ENCODE peak calls at places on chromosomes 7 and 10, in seven cellular contexts. Q is spleen, L is transverse colon, D is HCT116, R is breast epithelium, M is endothelial cell of umbilical vein, G is sigmoid colon. J is an unnamed sample.

GRCh38 chr7:120554960-120555571 is 282.1 kb downstream of the KCND2 start:
- DNase-seq in Q (no peak), L (no peak), D (peak), R (no peak), M (peak), G (no peak), J (no peak)

GRCh38 chr7:79453266-79453557 is 255 bp downstream of the MAGI2 start:
- DNase-seq in Q (no peak), L (no peak), D (no peak), R (no peak), M (no peak), G (no peak), J (no peak)

GRCh38 chr10:115921795-115922194 is 351.2 kb downstream of the GFRA1 start:
- DNase-seq in Q (no peak), L (no peak), D (no peak), R (no peak), M (no peak), G (no peak), J (no peak)

GRCh38 chr7:155369-156000 is 36.9 kb upstream of the FAM20C start:
- DNase-seq in Q (peak), L (no peak), D (no peak), R (no peak), M (no peak), G (no peak), J (no peak)

GRCh38 chr7:7962851-7963250 is 5.7 kb upstream of the GLCCI1 start:
- DNase-seq in Q (no peak), L (no peak), D (no peak), R (no peak), M (no peak), G (no peak), J (no peak)

GRCh38 chr10:60536529-60537114 is 146.9 kb upstream of the ANK3 start:
- DNase-seq in Q (no peak), L (no peak), D (peak), R (no peak), M (no peak), G (no peak), J (no peak)

GRCh38 chr7:28211006-28211405 is 30.4 kb upstream of the JAZF1 start:
- DNase-seq in Q (no peak), L (no peak), D (no peak), R (no peak), M (no peak), G (no peak), J (no peak)

GRCh38 chr10:48400129-48400849 is 93.8 kb downstream of the MAPK8 start:
- DNase-seq in Q (no peak), L (no peak), D (no peak), R (no peak), M (peak), G (no peak), J (no peak)

GRCh38 chr10:70991140-70992124 is 103.1 kb upstream of the PCBD1 start:
- DNase-seq in Q (peak), L (no peak), D (no peak), R (no peak), M (no peak), G (no peak), J (no peak)

GRCh38 chr10:971150-971542 is 17.1 kb upstream of the GTPBP4 start:
- DNase-seq in Q (no peak), L (no peak), D (no peak), R (no peak), M (no peak), G (peak), J (no peak)

GRCh38 chr10:86223256-86223655 is 143.3 kb downstream of the GRID1 start:
- DNase-seq in Q (peak), L (no peak), D (no peak), R (no peak), M (no peak), G (no peak), J (no peak)

GRCh38 chr10:132052124-132052523 is 13.6 kb upstream of the JAKMIP3 start:
- DNase-seq in Q (no peak), L (no peak), D (no peak), R (no peak), M (no peak), G (no peak), J (no peak)

GRCh38 chr10:103645141-103646054 is 151.9 kb downstream of the NEURL1 start:
- DNase-seq in Q (no peak), L (peak), D (no peak), R (no peak), M (peak), G (peak), J (peak)

GRCh38 chr10:4214912-4215311 is 429.9 kb upstream of the KLF6 start:
- DNase-seq in Q (no peak), L (no peak), D (no peak), R (no peak), M (no peak), G (no peak), J (no peak)

GRCh38 chr7:94178247-94178646 is 174.1 kb upstream of the BET1 start:
- DNase-seq in Q (no peak), L (no peak), D (no peak), R (no peak), M (no peak), G (no peak), J (no peak)

GRCh38 chr7:84663224-84663623 is 468.6 kb upstream of the SEMA3A start:
- DNase-seq in Q (no peak), L (no peak), D (no peak), R (no peak), M (no peak), G (no peak), J (no peak)

GRCh38 chr7:24715171-24715570 is 42.1 kb downstream of the GSDME start:
- DNase-seq in Q (peak), L (no peak), D (no peak), R (no peak), M (no peak), G (no peak), J (no peak)

GRCh38 chr7:116988363-116988989 is 35.2 kb downstream of the ST7 start:
- DNase-seq in Q (no peak), L (no peak), D (no peak), R (no peak), M (peak), G (no peak), J (no peak)

GRCh38 chr7:22576941-22577927 is 77.2 kb upstream of the STEAP1B start:
- DNase-seq in Q (no peak), L (no peak), D (no peak), R (peak), M (peak), G (peak), J (peak)

GRCh38 chr7:141976524-141977245 is 3.1 kb upstream of the TAS2R38 start:
- DNase-seq in Q (no peak), L (no peak), D (no peak), R (no peak), M (no peak), G (no peak), J (no peak)

GRCh38 chr7:152312316-152312715 is 123.5 kb downstream of the KMT2C start:
- DNase-seq in Q (no peak), L (no peak), D (no peak), R (no peak), M (no peak), G (no peak), J (no peak)

GRCh38 chr10:58175990-58176910 is 91.4 kb downstream of the IPMK start:
- DNase-seq in Q (no peak), L (no peak), D (no peak), R (no peak), M (peak), G (no peak), J (no peak)

GRCh38 chr7:99362801-99363200 is 11.7 kb upstream of the ARPC1B start:
- DNase-seq in Q (no peak), L (no peak), D (no peak), R (no peak), M (no peak), G (no peak), J (no peak)

GRCh38 chr7:98810166-98810802 is 59.5 kb downstream of the TMEM130 start:
- DNase-seq in Q (no peak), L (no peak), D (no peak), R (no peak), M (no peak), G (no peak), J (no peak)

GRCh38 chr10:78187371-78187770 is 153.7 kb downstream of the RPS24 start:
- DNase-seq in Q (peak), L (no peak), D (no peak), R (no peak), M (no peak), G (no peak), J (no peak)

DNA sequence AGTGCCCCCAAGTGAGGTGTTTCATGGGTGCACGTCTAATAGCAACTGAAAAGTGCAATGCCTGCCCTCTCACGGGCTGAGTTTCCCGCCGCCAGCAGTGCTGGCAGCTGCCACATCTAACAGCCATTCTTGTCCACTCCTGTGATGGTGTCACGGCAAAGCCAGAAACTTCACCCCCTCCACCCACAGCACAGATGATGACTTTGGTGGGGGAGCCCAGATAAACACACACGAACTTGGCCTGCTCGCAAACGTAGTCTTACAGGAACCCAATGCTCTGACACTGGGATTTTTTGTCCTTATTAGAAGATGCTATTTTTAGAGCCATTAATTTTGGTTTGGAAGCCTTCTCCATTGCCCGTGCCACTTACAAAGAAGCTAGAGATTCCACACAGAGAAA is 26.7 kb downstream of the CPXM2 start:
- DNase-seq in Q (no peak), L (peak), D (no peak), R (no peak), M (no peak), G (peak), J (no peak)
- TF ChIP-seq POLR2AphosphoS5 in Q (no peak), L (peak), D (no peak), R (no peak), M (no peak), G (peak), J (no peak)

DNA sequence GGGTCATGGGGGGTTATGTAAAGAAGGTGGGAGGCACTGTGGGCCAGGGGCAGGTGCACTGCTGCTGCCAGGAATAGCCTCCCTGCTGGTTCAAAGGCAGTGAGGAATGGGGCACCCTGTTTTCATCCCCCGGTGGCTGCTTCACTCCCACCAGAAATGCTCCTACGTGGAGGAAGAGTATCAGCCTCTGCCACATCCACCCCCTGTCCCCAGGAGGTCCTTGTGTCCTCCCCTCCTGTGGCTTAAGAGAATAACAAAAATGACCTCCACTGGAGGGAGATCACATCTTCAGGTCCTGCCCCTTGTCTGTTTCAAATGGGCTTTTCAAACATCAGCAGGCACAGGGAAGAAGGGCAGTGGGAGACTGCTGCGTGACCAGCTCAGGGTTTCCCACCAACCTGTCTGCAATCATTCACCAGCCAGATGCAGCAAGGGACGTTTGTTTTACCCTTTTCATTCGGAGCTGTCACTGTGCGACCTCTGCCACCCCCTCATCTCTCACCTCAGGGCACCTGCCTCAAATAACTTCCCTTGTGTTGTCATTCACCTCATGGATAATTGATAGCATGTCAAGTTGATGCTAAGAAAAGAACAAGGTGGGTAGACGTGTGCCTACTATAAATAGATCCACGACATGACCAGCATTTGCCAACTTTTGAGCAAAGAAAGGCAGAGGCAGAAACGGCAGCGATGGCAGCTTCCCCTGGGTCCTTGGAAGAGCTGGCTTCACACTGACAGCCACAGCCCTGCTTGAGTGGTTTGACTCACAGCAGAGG is 92.5 kb downstream of the DGKI start:
- DNase-seq in Q (no peak), L (no peak), D (no peak), R (no peak), M (no peak), G (no peak), J (no peak)
- H3K4me3 ChIP-seq in Q (no peak), L (no peak), D (no peak), R (no peak), M (no peak), G (no peak), J (no peak)

DNA sequence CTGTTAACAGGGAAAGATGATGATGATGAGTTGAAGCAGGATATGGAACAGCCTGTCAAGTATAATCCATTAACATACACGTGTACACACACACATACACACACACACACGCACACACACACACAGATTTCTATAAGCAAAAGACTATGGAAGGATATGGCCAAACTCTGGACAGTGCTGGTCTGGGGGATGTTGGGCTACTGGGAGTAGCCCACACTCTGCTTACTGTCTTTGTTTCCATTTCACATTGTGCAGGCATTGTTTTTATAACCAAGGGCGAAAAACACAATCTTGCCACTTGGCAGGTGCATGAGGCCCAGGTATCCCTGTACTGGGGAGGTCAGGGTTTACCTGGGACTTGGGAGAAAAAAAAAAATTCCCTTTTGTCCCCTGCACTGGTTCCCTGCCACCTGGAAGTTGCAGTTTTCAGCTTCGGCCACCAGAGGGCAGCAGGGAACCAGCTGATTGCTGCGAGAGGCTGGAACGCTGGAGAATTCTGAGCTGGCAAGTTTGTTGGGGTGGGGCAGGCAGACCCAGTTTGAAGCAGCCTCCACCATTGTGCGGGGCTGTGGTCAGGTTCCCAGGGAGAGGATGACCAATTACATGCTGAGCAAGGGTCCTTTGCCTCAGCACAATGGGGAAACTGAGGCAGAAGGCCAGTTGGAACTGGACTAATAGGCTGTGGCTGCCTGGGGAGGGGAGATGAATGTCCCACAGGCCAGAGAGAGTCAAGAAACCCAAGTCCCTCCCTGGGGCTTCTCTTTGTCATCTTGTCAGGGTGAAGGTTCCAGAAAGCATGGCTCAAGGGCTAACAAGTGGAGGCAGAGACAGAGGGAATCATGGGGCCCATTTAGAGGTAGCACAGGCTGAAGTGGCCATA is 27.3 kb downstream of the PPIF start:
- DNase-seq in Q (peak), L (peak), D (peak), R (peak), M (peak), G (peak), J (peak)
- TF ChIP-seq POLR2A in Q (no peak), L (no peak), D (no peak), R (no peak), M (no peak), G (no peak), J (no peak)

GRCh38 chr7:30412810-30413504 is 65.6 kb downstream of the NOD1 start:
- DNase-seq in Q (no peak), L (peak), D (peak), R (peak), M (peak), G (no peak), J (peak)
- TF ChIP-seq POLR2AphosphoS5 in Q (no peak), L (no peak), D (no peak), R (no peak), M (no peak), G (peak), J (peak)

GRCh38 chr10:3067045-3067858 is at the start of gene PFKP:
- DNase-seq in Q (peak), L (peak), D (no peak), R (no peak), M (no peak), G (peak), J (peak)

GRCh38 chr10:3067859-3068179 is 471 bp downstream of the PFKP start:
- DNase-seq in Q (no peak), L (peak), D (no peak), R (no peak), M (no peak), G (no peak), J (no peak)

GRCh38 chr10:3068201-3068967 is 1.0 kb downstream of the PFKP start:
- DNase-seq in Q (peak), L (peak), D (no peak), R (peak), M (peak), G (peak), J (peak)

GRCh38 chr10:3065622-3066021 is 1.7 kb upstream of the PFKP start:
- DNase-seq in Q (no peak), L (no peak), D (no peak), R (no peak), M (no peak), G (peak), J (no peak)

DNA sequence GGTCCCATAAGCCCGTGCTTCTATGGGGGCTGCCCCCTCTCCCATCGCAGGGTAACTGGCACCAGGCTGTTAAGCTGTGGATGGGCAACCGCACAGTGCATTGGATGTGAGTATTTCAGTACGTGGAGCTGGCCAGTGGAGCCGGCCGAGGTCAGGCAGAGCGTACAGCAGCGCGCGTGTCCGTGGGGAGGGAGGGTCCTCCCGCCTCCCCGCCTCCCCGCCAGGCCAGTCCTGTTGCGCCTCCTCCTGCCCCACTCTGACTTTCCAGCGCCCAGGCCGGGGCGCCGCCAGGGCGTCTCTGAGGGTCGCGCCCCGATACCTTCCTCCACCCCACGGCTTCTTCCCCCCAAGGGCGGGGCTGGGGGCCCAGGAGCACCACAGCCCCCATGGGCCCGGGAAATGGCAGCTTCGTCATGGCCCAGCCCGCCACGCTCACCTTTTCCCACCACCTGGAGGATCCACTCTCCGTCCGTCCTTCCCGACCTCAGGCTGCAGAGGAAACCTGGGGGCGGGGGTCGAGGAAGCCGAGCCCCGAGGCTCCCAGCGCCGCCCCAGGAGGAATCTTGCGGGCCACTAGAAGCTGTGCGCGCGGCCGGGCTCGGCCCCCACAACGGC is 924 bp upstream of the PFKP start:
- DNase-seq in Q (peak), L (no peak), D (no peak), R (no peak), M (no peak), G (no peak), J (no peak)
- H3K4me3 ChIP-seq in Q (peak), L (peak), D (peak), R (peak), M (peak), G (peak), J (peak)

DNA sequence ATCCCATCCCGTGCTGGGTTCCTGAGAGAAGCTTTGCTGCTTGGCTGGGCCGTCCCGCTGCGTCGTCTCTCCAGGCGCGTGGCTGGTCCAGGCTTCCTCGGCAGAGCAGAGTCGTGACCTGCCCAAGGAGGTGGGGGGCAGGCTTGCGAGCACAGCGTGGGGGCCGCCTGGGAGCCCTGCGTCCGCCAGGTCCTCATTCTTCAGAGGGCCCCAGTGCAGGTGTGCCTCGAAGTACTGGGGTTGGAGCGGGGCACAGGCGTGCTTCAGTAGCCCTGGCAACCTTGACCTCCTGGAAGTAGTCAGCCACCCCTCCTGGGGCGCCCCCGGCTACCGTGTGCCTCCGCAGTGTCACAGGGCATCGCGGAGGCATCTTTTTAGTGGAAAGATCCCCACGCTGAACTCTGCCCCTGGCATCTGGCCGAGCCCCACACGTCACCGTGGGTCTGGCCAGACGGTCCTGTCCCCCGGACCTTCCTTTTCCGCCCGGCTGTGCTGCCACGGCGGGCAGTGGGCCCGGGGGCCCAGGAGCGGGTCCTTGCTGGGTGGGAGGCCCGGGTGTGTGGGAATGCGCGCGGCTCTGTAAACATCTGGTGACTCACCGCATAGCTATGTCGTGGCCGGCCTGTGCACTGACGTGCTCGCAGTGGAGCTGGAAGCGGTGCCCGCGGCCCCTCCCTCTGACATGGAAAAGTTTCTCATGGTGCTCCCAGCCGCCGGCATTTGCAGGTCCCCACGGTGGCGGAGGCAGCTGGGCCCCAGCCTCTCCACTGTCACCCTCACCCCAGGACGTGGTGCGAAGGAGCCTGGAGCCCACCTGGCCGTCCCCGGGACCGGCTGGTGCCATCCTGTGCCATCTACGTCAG is 6.5 kb downstream of the MAFK start:
- DNase-seq in Q (peak), L (peak), D (peak), R (peak), M (peak), G (peak), J (peak)
- TF ChIP-seq POLR2A in Q (no peak), L (peak), D (no peak), R (peak), M (peak), G (peak), J (peak)

GRCh38 chr7:49790209-49790608 is 16.8 kb downstream of the VWC2 start:
- DNase-seq in Q (no peak), L (no peak), D (no peak), R (no peak), M (no peak), G (no peak), J (no peak)
- TF ChIP-seq POLR2AphosphoS5 in Q (no peak), L (no peak), D (no peak), R (no peak), M (no peak), G (no peak), J (no peak)

GRCh38 chr10:10477859-10478258 is 539.8 kb upstream of the CELF2 start:
- DNase-seq in Q (no peak), L (no peak), D (no peak), R (no peak), M (peak), G (no peak), J (no peak)

GRCh38 chr10:10479465-10479864 is 538.2 kb upstream of the CELF2 start:
- DNase-seq in Q (no peak), L (no peak), D (no peak), R (no peak), M (no peak), G (no peak), J (no peak)

GRCh38 chr10:10482613-10483012 is 535.1 kb upstream of the CELF2 start:
- DNase-seq in Q (no peak), L (peak), D (no peak), R (no peak), M (no peak), G (no peak), J (no peak)
- H3K4me3 ChIP-seq in Q (no peak), L (no peak), D (no peak), R (no peak), M (no peak), G (no peak), J (no peak)